ENCODE peak calls at places on chromosomes 11 and 22, in four cellular contexts. One of them, this sample, is unnamed.

GRCh38 chr22:20147286-20147988 is 3.4 kb downstream of the CCDC188 start:
- DNase-seq in GM12892: no peak
- DNase-seq in mucosa of descending colon: no peak
- DNase-seq in heart left ventricle: no peak
- DNase-seq in this sample: no peak

GRCh38 chr11:45106006-45106405 is 40.4 kb upstream of the PRDM11 start:
- DNase-seq in GM12892: no peak
- DNase-seq in heart left ventricle: no peak
- DNase-seq in mucosa of descending colon: no peak
- DNase-seq in this sample: no peak

GRCh38 chr11:27178859-27179258 is 138.2 kb downstream of the BBOX1 start:
- DNase-seq in heart left ventricle: no peak
- DNase-seq in mucosa of descending colon: no peak
- DNase-seq in GM12892: no peak
- DNase-seq in this sample: no peak

GRCh38 chr11:120273432-120273831 is 33.5 kb downstream of the POU2F3 start:
- DNase-seq in heart left ventricle: no peak
- DNase-seq in GM12892: no peak
- DNase-seq in mucosa of descending colon: no peak
- DNase-seq in this sample: no peak

GRCh38 chr22:44351685-44352377 is 39.1 kb upstream of the SHISAL1 start:
- DNase-seq in heart left ventricle: no peak
- DNase-seq in GM12892: no peak
- DNase-seq in mucosa of descending colon: peak; percentile 13
- DNase-seq in this sample: no peak

GRCh38 chr11:103633037-103633788 is 403.2 kb upstream of the DDI1 start:
- DNase-seq in heart left ventricle: no peak
- DNase-seq in GM12892: no peak
- DNase-seq in mucosa of descending colon: no peak
- DNase-seq in this sample: no peak

GRCh38 chr11:73869234-73869949 is 7.3 kb downstream of the COA4 start:
- DNase-seq in GM12892: no peak
- DNase-seq in mucosa of descending colon: peak; percentile 51
- DNase-seq in heart left ventricle: no peak
- DNase-seq in this sample: no peak

GRCh38 chr22:19817561-19818263 is 37.0 kb downstream of the GNB1L start:
- DNase-seq in heart left ventricle: no peak
- DNase-seq in GM12892: no peak
- DNase-seq in mucosa of descending colon: no peak
- DNase-seq in this sample: peak; percentile 53

GRCh38 chr22:40422558-40423245 is 52.3 kb downstream of the SGSM3 start:
- DNase-seq in heart left ventricle: no peak
- DNase-seq in mucosa of descending colon: no peak
- DNase-seq in GM12892: no peak
- DNase-seq in this sample: no peak

GRCh38 chr11:76096552-76096951 is 109.8 kb downstream of the WNT11 start:
- DNase-seq in GM12892: no peak
- DNase-seq in heart left ventricle: no peak
- DNase-seq in mucosa of descending colon: no peak
- DNase-seq in this sample: no peak

GRCh38 chr11:130218501-130218900 is 58.9 kb downstream of the ST14 start:
- DNase-seq in mucosa of descending colon: no peak
- DNase-seq in GM12892: no peak
- DNase-seq in heart left ventricle: no peak
- DNase-seq in this sample: no peak

GRCh38 chr11:66489636-66490035 is 9.4 kb downstream of the DPP3 start:
- DNase-seq in heart left ventricle: no peak
- DNase-seq in GM12892: no peak
- DNase-seq in mucosa of descending colon: no peak
- DNase-seq in this sample: no peak

GRCh38 chr11:17637901-17638300 is 81.5 kb upstream of the MYOD1 start:
- DNase-seq in mucosa of descending colon: no peak
- DNase-seq in heart left ventricle: no peak
- DNase-seq in GM12892: no peak
- DNase-seq in this sample: no peak

GRCh38 chr11:100632970-100633452 is 54.1 kb upstream of the ARHGAP42 start:
- DNase-seq in heart left ventricle: peak; percentile 88
- DNase-seq in GM12892: no peak
- DNase-seq in mucosa of descending colon: peak; percentile 60
- DNase-seq in this sample: peak; percentile 38

GRCh38 chr11:35798423-35798822 is 135.8 kb downstream of the TRIM44 start:
- DNase-seq in GM12892: no peak
- DNase-seq in mucosa of descending colon: no peak
- DNase-seq in heart left ventricle: no peak
- DNase-seq in this sample: no peak

GRCh38 chr22:40855104-40855959 is 1.1 kb downstream of the ST13 start:
- DNase-seq in heart left ventricle: no peak
- DNase-seq in mucosa of descending colon: no peak
- DNase-seq in GM12892: no peak
- DNase-seq in this sample: peak; percentile 36

GRCh38 chr11:46967962-46968361 is 31.4 kb downstream of the CSTPP1 start:
- DNase-seq in mucosa of descending colon: no peak
- DNase-seq in GM12892: no peak
- DNase-seq in heart left ventricle: no peak
- DNase-seq in this sample: no peak

GRCh38 chr22:48088226-48088625 is 1325.8 kb downstream of the TBC1D22A start:
- DNase-seq in GM12892: no peak
- DNase-seq in mucosa of descending colon: no peak
- DNase-seq in heart left ventricle: no peak
- DNase-seq in this sample: no peak

GRCh38 chr11:131659931-131660330 is 289.5 kb downstream of the NTM start:
- DNase-seq in GM12892: no peak
- DNase-seq in mucosa of descending colon: no peak
- DNase-seq in heart left ventricle: no peak
- DNase-seq in this sample: no peak

GRCh38 chr11:35619754-35620640 is 1.7 kb downstream of the FJX1 start:
- DNase-seq in GM12892: no peak
- DNase-seq in mucosa of descending colon: no peak
- DNase-seq in heart left ventricle: peak; percentile 43
- DNase-seq in this sample: no peak

GRCh38 chr11:78256962-78257361 is 68.2 kb downstream of the USP35 start:
- DNase-seq in mucosa of descending colon: peak; percentile 76
- DNase-seq in heart left ventricle: peak; percentile 82
- DNase-seq in GM12892: no peak
- DNase-seq in this sample: peak; percentile 92

GRCh38 chr22:45101828-45102227 is 61.9 kb upstream of the NUP50 start:
- DNase-seq in GM12892: no peak
- DNase-seq in mucosa of descending colon: peak; percentile 55
- DNase-seq in heart left ventricle: peak; percentile 60
- DNase-seq in this sample: peak; percentile 41

GRCh38 chr11:19571906-19572305 is 140.7 kb upstream of the NAV2 start:
- DNase-seq in mucosa of descending colon: no peak
- DNase-seq in heart left ventricle: no peak
- DNase-seq in GM12892: no peak
- DNase-seq in this sample: no peak

GRCh38 chr22:27911329-27911728 is 7.7 kb downstream of the PITPNB start:
- DNase-seq in mucosa of descending colon: no peak
- DNase-seq in GM12892: no peak
- DNase-seq in heart left ventricle: no peak
- DNase-seq in this sample: no peak

GRCh38 chr11:102244681-102245409 is 72.4 kb upstream of the BIRC3 start:
- DNase-seq in GM12892: no peak
- DNase-seq in heart left ventricle: no peak
- DNase-seq in mucosa of descending colon: no peak
- DNase-seq in this sample: no peak

GRCh38 chr22:46321387-46321775 is 14.1 kb upstream of the TRMU start:
- DNase-seq in heart left ventricle: no peak
- DNase-seq in GM12892: no peak
- DNase-seq in mucosa of descending colon: no peak
- DNase-seq in this sample: no peak

GRCh38 chr11:47914743-47915142 is 65.6 kb upstream of the PTPRJ start:
- DNase-seq in GM12892: no peak
- DNase-seq in heart left ventricle: no peak
- DNase-seq in mucosa of descending colon: no peak
- DNase-seq in this sample: no peak

GRCh38 chr22:32649515-32650200 is 151.8 kb upstream of the TIMP3 start:
- DNase-seq in mucosa of descending colon: no peak
- DNase-seq in GM12892: no peak
- DNase-seq in heart left ventricle: no peak
- DNase-seq in this sample: peak; percentile 75

GRCh38 chr11:96090711-96091110 is 166.8 kb upstream of the MTMR2 start:
- DNase-seq in heart left ventricle: no peak
- DNase-seq in GM12892: no peak
- DNase-seq in mucosa of descending colon: no peak
- DNase-seq in this sample: no peak

GRCh38 chr22:39534591-39535301 is 2.2 kb upstream of the RPS19BP1 start:
- DNase-seq in heart left ventricle: peak; percentile 84
- DNase-seq in mucosa of descending colon: peak; percentile 96
- DNase-seq in GM12892: peak; percentile 76
- DNase-seq in this sample: peak; percentile 86

GRCh38 chr11:65316311-65316978 is 1.8 kb downstream of the CDC42EP2 start:
- DNase-seq in heart left ventricle: peak; percentile 74
- DNase-seq in GM12892: no peak
- DNase-seq in mucosa of descending colon: peak; percentile 36
- DNase-seq in this sample: no peak

GRCh38 chr11:86743223-86744118 is 56.9 kb upstream of the PRSS23 start:
- DNase-seq in GM12892: no peak
- DNase-seq in mucosa of descending colon: peak; percentile 17
- DNase-seq in heart left ventricle: no peak
- DNase-seq in this sample: peak; percentile 80

GRCh38 chr11:112655386-112655785 is 305.8 kb upstream of the NCAM1 start:
- DNase-seq in mucosa of descending colon: peak; percentile 63
- DNase-seq in heart left ventricle: peak; percentile 91
- DNase-seq in GM12892: no peak
- DNase-seq in this sample: peak; percentile 77

GRCh38 chr11:45045692-45046471 is 95.2 kb upstream of the TP53I11 start:
- DNase-seq in heart left ventricle: peak; percentile 61
- DNase-seq in GM12892: no peak
- DNase-seq in mucosa of descending colon: peak; percentile 26
- DNase-seq in this sample: peak; percentile 74

GRCh38 chr11:67492801-67493547 is 10.1 kb downstream of the AIP start:
- DNase-seq in heart left ventricle: no peak
- DNase-seq in GM12892: peak; percentile 39
- DNase-seq in mucosa of descending colon: no peak
- DNase-seq in this sample: no peak

GRCh38 chr22:24051568-24051967 is 40.5 kb downstream of the CABIN1 start:
- DNase-seq in GM12892: no peak
- DNase-seq in mucosa of descending colon: no peak
- DNase-seq in heart left ventricle: peak; percentile 43
- DNase-seq in this sample: peak; percentile 72

GRCh38 chr22:35629406-35630234 is 12.5 kb upstream of the MB start:
- DNase-seq in GM12892: no peak
- DNase-seq in heart left ventricle: peak; percentile 68
- DNase-seq in mucosa of descending colon: peak; percentile 49
- DNase-seq in this sample: peak; percentile 90

GRCh38 chr11:8332196-8332595 is 68.5 kb upstream of the LMO1 start:
- DNase-seq in heart left ventricle: no peak
- DNase-seq in GM12892: no peak
- DNase-seq in mucosa of descending colon: no peak
- DNase-seq in this sample: no peak

GRCh38 chr11:117606211-117606610 is 190.8 kb downstream of the DSCAML1 start:
- DNase-seq in heart left ventricle: no peak
- DNase-seq in GM12892: peak; percentile 43
- DNase-seq in mucosa of descending colon: no peak
- DNase-seq in this sample: no peak